ENCODE peak calls at places on chromosomes 11 and 22, in eight cellular contexts. B is AG09319, X is GM12865, E is fibroblast of lung, K is K562, I is AG04450, P is colonic mucosa, Y is upper lobe of right lung. A is an unnamed sample.

GRCh38 chr11:79953629-79954028 is 512.8 kb upstream of the TENM4 start:
- DNase-seq in X (no peak), P (no peak), E (no peak), B (no peak), K (no peak), I (no peak), Y (no peak), A (no peak)

GRCh38 chr22:38230108-38230825 is 28.5 kb downstream of the MAFF start:
- DNase-seq in X (no peak), I (no peak), K (peak), E (peak), P (peak), B (no peak), Y (no peak), A (no peak)

GRCh38 chr11:130814440-130815073 is 101.7 kb downstream of the SNX19 start:
- DNase-seq in X (no peak), E (no peak), B (no peak), Y (no peak), P (no peak), K (no peak), I (no peak), A (no peak)

GRCh38 chr22:23520875-23521441 is 59.1 kb downstream of the IGLL1 start:
- DNase-seq in I (no peak), K (peak), X (no peak), E (peak), B (peak), P (peak), Y (no peak), A (no peak)

GRCh38 chr22:37518509-37519267 is 527 bp downstream of the CARD10 start:
- DNase-seq in Y (no peak), I (no peak), E (no peak), K (peak), P (peak), B (no peak), X (no peak), A (no peak)

GRCh38 chr11:1796297-1797011 is 32.7 kb upstream of the CTSD start:
- DNase-seq in K (no peak), E (no peak), I (no peak), Y (no peak), P (no peak), X (no peak), B (no peak), A (no peak)

GRCh38 chr22:26918236-26918635 is 260.8 kb downstream of the MIAT start:
- DNase-seq in E (no peak), I (no peak), X (no peak), Y (no peak), K (no peak), B (no peak), P (no peak), A (no peak)

GRCh38 chr11:115964091-115964490 is 459.9 kb upstream of the CADM1 start:
- DNase-seq in X (no peak), Y (no peak), K (no peak), I (peak), B (no peak), E (peak), P (no peak), A (no peak)

GRCh38 chr22:46122511-46122971 is 27.8 kb upstream of the PPARA start:
- DNase-seq in K (peak), E (peak), Y (peak), B (no peak), P (peak), X (peak), I (no peak), A (peak)

GRCh38 chr11:102920118-102920684 is 35.3 kb downstream of the MMP13 start:
- DNase-seq in X (no peak), K (no peak), E (no peak), Y (no peak), I (no peak), B (no peak), P (no peak), A (no peak)

GRCh38 chr11:28632338-28632737 is 524.1 kb downstream of the METTL15 start:
- DNase-seq in X (no peak), Y (no peak), P (no peak), E (no peak), B (no peak), I (no peak), K (no peak), A (no peak)

GRCh38 chr22:45971389-45972028 is 5.5 kb downstream of the WNT7B start:
- DNase-seq in I (no peak), Y (no peak), E (no peak), K (no peak), X (no peak), P (no peak), B (no peak), A (no peak)

GRCh38 chr11:62433553-62434301 is 14.9 kb downstream of the SCGB1A1 start:
- DNase-seq in Y (no peak), K (no peak), X (no peak), P (no peak), B (no peak), E (no peak), I (no peak), A (no peak)

GRCh38 chr22:18145676-18146388 is 4.1 kb upstream of the USP18 start:
- DNase-seq in X (no peak), Y (peak), P (no peak), B (no peak), K (no peak), E (no peak), I (no peak), A (no peak)

GRCh38 chr11:93513763-93514162 is 29.4 kb downstream of the SMCO4 start:
- DNase-seq in P (no peak), X (no peak), Y (no peak), E (no peak), I (no peak), B (no peak), K (no peak), A (no peak)

GRCh38 chr11:78656327-78656726 is 81.7 kb upstream of the NARS2 start:
- DNase-seq in X (no peak), K (no peak), Y (no peak), P (no peak), E (no peak), I (no peak), B (no peak), A (no peak)

GRCh38 chr11:27471067-27471587 is 1.5 kb downstream of the LGR4 start:
- DNase-seq in X (no peak), K (no peak), Y (no peak), E (no peak), I (no peak), B (no peak), P (peak), A (no peak)

GRCh38 chr11:92977401-92977800 is 8.0 kb downstream of the MTNR1B start:
- DNase-seq in B (no peak), K (no peak), X (no peak), Y (no peak), E (no peak), I (no peak), P (no peak), A (no peak)

GRCh38 chr11:76249195-76249741 is 43.0 kb upstream of the WNT11 start:
- DNase-seq in I (no peak), Y (no peak), X (no peak), K (no peak), P (peak), E (no peak), B (no peak), A (no peak)

GRCh38 chr11:1532606-1533341 is 39.3 kb downstream of the DUSP8 start:
- DNase-seq in P (no peak), Y (no peak), X (no peak), B (no peak), I (no peak), K (no peak), E (no peak), A (no peak)

GRCh38 chr11:106399075-106399500 is 321.6 kb downstream of the AASDHPPT start:
- DNase-seq in E (peak), X (no peak), Y (no peak), P (no peak), I (peak), B (peak), K (no peak), A (no peak)

GRCh38 chr11:57348052-57348451 is 9.9 kb downstream of the P2RX3 start:
- DNase-seq in P (no peak), K (no peak), Y (no peak), I (no peak), X (no peak), B (no peak), E (no peak), A (no peak)

GRCh38 chr22:29700949-29701927 is 18.6 kb upstream of the CABP7 start:
- DNase-seq in B (no peak), K (peak), I (no peak), X (peak), P (peak), E (no peak), Y (no peak), A (peak)
- TF ChIP-seq CTCF in B (no peak), K (peak), I (peak), X (no peak), P (no peak), E (no peak), Y (no peak), A (peak)

GRCh38 chr11:125364085-125364822 is 131.8 kb downstream of the FEZ1 start:
- DNase-seq in K (no peak), I (no peak), B (no peak), P (no peak), X (no peak), E (peak), Y (no peak), A (no peak)
- TF ChIP-seq CTCF in K (no peak), I (peak), B (no peak), P (no peak), X (no peak), E (no peak), Y (no peak), A (no peak)

GRCh38 chr11:11849127-11849746 is 7.5 kb downstream of the USP47 start:
- DNase-seq in P (peak), K (peak), Y (no peak), B (no peak), E (peak), X (peak), I (no peak), A (peak)
- TF ChIP-seq CTCF in P (peak), K (peak), Y (peak), B (peak), E (peak), X (peak), I (peak), A (peak)

GRCh38 chr22:32780726-32781310 is 20.7 kb upstream of the TIMP3 start:
- DNase-seq in K (no peak), B (no peak), X (no peak), P (no peak), I (no peak), E (no peak), Y (no peak), A (no peak)

GRCh38 chr22:32776800-32777199 is 24.7 kb upstream of the TIMP3 start:
- DNase-seq in K (no peak), I (no peak), P (no peak), E (no peak), B (no peak), Y (no peak), X (no peak), A (no peak)

GRCh38 chr22:32777997-32778396 is 23.5 kb upstream of the TIMP3 start:
- DNase-seq in B (no peak), I (no peak), E (no peak), K (no peak), Y (no peak), X (no peak), P (no peak), A (no peak)

GRCh38 chr22:32775957-32776356 is 25.5 kb upstream of the TIMP3 start:
- DNase-seq in Y (no peak), I (no peak), P (no peak), K (peak), E (no peak), X (peak), B (no peak), A (no peak)

GRCh38 chr22:32776397-32776796 is 25.1 kb upstream of the TIMP3 start:
- DNase-seq in Y (no peak), E (no peak), B (no peak), X (no peak), I (no peak), P (no peak), K (no peak), A (no peak)
- TF ChIP-seq CTCF in Y (no peak), E (no peak), B (no peak), X (no peak), I (no peak), P (no peak), K (no peak), A (no peak)

DNA sequence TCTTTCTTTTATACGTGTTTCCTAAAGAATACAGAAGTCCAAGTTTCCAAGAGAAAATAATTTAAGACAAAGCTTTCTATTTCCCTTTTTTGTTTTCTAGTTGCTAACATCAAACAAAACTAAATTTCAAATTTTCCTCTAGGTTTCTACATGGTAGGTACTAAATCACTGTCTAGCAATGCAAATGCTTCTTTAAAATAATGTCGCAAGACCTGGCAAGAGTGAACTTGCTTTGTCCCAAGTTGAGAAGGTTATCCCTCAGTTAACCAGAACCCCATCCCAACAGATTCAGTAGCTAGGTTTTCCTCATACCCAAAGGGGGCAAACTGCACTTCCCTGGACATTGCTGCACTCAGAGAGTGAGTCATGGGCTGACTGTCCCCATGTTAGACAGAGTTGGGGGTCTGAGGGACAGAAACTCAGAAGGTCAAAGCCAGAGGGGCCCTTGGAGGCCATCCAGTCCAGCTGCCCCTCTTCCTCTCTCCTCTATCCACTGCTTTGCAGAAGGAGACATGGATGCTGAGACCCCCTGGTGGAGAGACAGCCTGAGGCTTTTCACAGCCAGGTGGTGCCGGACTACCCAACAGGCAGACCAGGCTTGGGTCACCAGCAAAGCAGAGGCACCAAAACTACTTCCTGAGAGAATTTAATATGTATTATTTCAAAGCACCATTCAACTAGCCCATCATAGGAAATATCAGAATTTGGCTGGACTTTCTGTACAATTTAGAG is 23.1 kb downstream of the OR2AT4 start:
- DNase-seq in I (no peak), P (no peak), B (no peak), Y (no peak), K (peak), X (no peak), E (no peak), A (no peak)
- TF ChIP-seq CTCF in I (peak), P (no peak), B (no peak), Y (no peak), K (peak), X (peak), E (no peak), A (no peak)

DNA sequence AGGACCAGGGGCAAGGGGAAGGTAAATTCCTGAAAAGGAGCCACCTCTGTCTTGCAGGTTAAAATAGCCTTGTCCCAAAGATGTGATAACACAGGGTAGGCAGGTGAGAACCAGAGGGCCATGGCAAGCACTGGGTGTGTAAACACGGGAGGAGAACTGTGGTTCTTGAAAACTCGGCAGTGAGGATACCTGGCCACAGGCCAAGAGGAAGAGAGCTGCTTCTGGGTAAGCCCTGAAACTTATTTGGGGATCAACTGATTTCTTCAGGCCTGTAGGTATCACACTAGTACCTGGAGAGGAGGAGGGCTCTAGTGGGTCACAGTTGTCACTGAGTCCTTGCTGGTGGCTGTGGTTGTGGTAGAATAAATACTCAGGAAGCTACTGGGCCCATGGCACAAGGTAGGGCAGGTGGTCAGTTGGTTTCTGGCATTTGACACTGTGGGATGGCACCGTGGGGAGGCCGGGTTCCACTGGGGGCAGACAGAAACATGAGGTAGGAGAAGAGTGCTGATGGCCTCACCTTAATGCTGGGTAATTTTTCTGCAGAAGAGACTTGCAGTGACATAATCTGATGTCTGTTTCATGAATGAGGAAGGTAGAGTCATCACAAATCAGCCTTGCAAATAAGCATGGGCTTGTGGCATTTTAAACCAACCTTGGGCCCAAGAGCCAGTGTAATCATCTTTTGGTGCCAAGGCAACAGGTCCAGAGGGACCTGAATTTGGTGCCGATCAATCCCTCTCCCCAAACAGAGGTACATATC is 22.0 kb downstream of the AMPD3 start:
- DNase-seq in E (no peak), X (no peak), K (no peak), Y (no peak), P (no peak), I (no peak), B (no peak), A (no peak)
- TF ChIP-seq CTCF in E (no peak), X (no peak), K (no peak), Y (no peak), P (no peak), I (no peak), B (no peak), A (no peak)

DNA sequence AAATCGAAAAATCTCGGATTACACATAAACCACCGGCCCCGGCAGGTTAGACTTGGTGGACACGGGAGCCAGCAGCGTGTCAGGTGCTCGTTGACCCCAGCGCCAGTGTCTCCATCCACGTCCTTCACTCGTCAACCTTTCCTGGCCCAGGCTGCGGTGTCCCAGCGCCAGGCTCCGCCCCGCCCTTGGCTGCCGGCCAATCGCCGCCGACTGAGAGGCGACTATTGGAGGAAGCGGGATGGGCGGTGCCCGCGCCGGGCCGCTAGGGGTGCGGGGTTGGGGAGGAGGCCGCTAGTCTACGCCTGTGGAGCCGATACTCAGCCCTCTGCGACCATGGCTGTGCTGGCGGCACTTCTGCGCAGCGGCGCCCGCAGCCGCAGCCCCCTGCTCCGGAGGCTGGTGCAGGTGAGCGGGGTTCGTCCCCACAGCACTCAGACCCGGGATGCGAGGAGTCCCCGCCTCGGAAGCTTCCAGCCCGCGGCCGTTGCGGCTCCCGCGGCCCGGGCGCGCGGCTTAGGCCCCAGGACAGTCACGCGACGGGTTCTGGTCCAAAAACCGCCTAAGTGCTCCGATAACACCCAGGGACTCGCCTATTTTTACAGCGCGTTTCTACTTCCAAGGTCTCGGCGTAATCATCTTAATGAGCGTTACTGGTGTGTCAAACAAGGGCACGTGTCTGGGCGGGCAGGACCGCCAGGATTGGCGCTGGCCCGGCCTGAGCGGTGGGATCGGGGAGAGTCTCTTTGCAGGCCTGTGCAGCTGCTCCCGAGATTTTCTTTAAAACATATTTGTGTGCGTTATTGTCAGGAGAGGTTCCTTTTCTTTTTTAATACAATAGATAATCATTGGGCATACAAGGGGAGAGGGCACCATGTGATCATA is at the start of gene ACAT1:
- DNase-seq in E (peak), X (peak), B (peak), I (peak), K (peak), P (peak), Y (peak), A (peak)
- TF ChIP-seq CTCF in E (no peak), X (peak), B (no peak), I (peak), K (peak), P (peak), Y (peak), A (no peak)

A was measured in Calu3.